ENCODE peak calls at places on chromosomes 6 and 20, in six cellular contexts. G is heart left ventricle, B is psoas muscle, X is SK-N-SH, M is left ventricle myocardium inferior, F is uterus. R is an unnamed sample. For H3K4me1 and H3K36me3, the result is how much of the 10 kb centered on the place peaks cover.

GRCh38 chr6:138774370-138774769 is 801 bp downstream of the CCDC28A start:
- DNase-seq in G (no peak), B (no peak), X (no peak), M (no peak), F (no peak), R (no peak)

GRCh38 chr20:59603176-59603575 is 1.2 kb upstream of the PHACTR3 start:
- DNase-seq in G (no peak), B (no peak), X (no peak), M (no peak), F (no peak), R (no peak)

GRCh38 chr6:29552512-29553051 is 7.0 kb downstream of the UBD start:
- DNase-seq in G (no peak), B (no peak), X (peak), M (no peak), F (no peak), R (peak)

GRCh38 chr6:19691465-19692167 is 145.6 kb upstream of the ID4 start:
- DNase-seq in G (no peak), B (no peak), X (peak), M (no peak), F (no peak), R (no peak)

GRCh38 chr6:168886964-168887363 is 366.7 kb downstream of the THBS2 start:
- DNase-seq in G (no peak), B (no peak), X (no peak), M (no peak), F (no peak), R (no peak)

GRCh38 chr20:47300071-47300470 is 56.4 kb downstream of the ZMYND8 start:
- DNase-seq in G (no peak), B (no peak), X (no peak), M (no peak), F (no peak), R (no peak)

GRCh38 chr6:15079288-15079817 is 166.5 kb upstream of the JARID2 start:
- DNase-seq in G (no peak), B (no peak), X (no peak), M (no peak), F (no peak), R (no peak)

GRCh38 chr6:113458368-113459010 is 398.7 kb upstream of the MARCKS start:
- DNase-seq in G (no peak), B (no peak), X (no peak), M (no peak), F (no peak), R (no peak)

GRCh38 chr20:37309941-37310590 is 20.6 kb downstream of the MANBAL start:
- DNase-seq in G (no peak), B (no peak), X (no peak), M (no peak), F (no peak), R (no peak)

GRCh38 chr20:46673394-46674252 is 15.6 kb downstream of the TP53RK start:
- DNase-seq in G (no peak), B (no peak), X (no peak), M (no peak), F (no peak), R (no peak)

GRCh38 chr20:60057866-60058807 is 99.9 kb downstream of the CDH26 start:
- DNase-seq in G (peak), B (peak), X (no peak), M (peak), F (peak), R (peak)

GRCh38 chr6:140782941-140783340 is 1349.8 kb upstream of the GJE1 start:
- DNase-seq in G (no peak), B (no peak), X (no peak), M (no peak), F (no peak), R (no peak)

GRCh38 chr20:35145141-35145564 is 2.0 kb downstream of the EDEM2 start:
- DNase-seq in G (no peak), B (no peak), X (peak), M (no peak), F (no peak), R (no peak)

GRCh38 chr6:40160826-40161225 is 226.6 kb upstream of the MOCS1 start:
- DNase-seq in G (no peak), B (no peak), X (no peak), M (no peak), F (no peak), R (no peak)

GRCh38 chr20:59242714-59243626 is 57.4 kb upstream of the EDN3 start:
- DNase-seq in G (no peak), B (no peak), X (no peak), M (no peak), F (no peak), R (no peak)

GRCh38 chr6:32182617-32183016 is 1.4 kb downstream of the AGER start:
- DNase-seq in G (no peak), B (no peak), X (no peak), M (no peak), F (no peak), R (no peak)

GRCh38 chr6:53484409-53485280 is 60.3 kb downstream of the GCLC start:
- DNase-seq in G (no peak), B (no peak), X (peak), M (no peak), F (peak), R (no peak)

GRCh38 chr20:52269926-52270325 is 78.3 kb upstream of the ZFP64 start:
- DNase-seq in G (no peak), B (no peak), X (no peak), M (no peak), F (no peak), R (no peak)

GRCh38 chr20:458766-459165 is 3.6 kb downstream of the TBC1D20 start:
- DNase-seq in G (no peak), B (no peak), X (no peak), M (no peak), F (no peak), R (no peak)

GRCh38 chr20:15930324-15931305 is 642.6 kb downstream of the KIF16B start:
- DNase-seq in G (no peak), B (no peak), X (peak), M (no peak), F (no peak), R (no peak)

GRCh38 chr6:56802570-56802969 is 152.3 kb upstream of the BEND6 start:
- DNase-seq in G (no peak), B (no peak), X (no peak), M (no peak), F (no peak), R (no peak)

GRCh38 chr6:133916650-133917151 is 27.8 kb downstream of the TCF21 start:
- DNase-seq in G (peak), B (peak), X (peak), M (peak), F (peak), R (peak)

GRCh38 chr6:80214436-80215022 is 108.1 kb downstream of the BCKDHB start:
- DNase-seq in G (no peak), B (no peak), X (peak), M (peak), F (no peak), R (peak)

GRCh38 chr20:56517641-56518040 is 6.9 kb upstream of the FAM209A start:
- DNase-seq in G (no peak), B (no peak), X (no peak), M (no peak), F (no peak), R (no peak)

GRCh38 chr6:85620308-85620707 is 22.4 kb downstream of the SYNCRIP start:
- DNase-seq in G (no peak), B (no peak), X (no peak), M (no peak), F (no peak), R (no peak)

GRCh38 chr6:96836579-96837137 is 619 bp downstream of the GPR63 start:
- DNase-seq in G (peak), B (no peak), X (peak), M (no peak), F (peak), R (no peak)

DNA sequence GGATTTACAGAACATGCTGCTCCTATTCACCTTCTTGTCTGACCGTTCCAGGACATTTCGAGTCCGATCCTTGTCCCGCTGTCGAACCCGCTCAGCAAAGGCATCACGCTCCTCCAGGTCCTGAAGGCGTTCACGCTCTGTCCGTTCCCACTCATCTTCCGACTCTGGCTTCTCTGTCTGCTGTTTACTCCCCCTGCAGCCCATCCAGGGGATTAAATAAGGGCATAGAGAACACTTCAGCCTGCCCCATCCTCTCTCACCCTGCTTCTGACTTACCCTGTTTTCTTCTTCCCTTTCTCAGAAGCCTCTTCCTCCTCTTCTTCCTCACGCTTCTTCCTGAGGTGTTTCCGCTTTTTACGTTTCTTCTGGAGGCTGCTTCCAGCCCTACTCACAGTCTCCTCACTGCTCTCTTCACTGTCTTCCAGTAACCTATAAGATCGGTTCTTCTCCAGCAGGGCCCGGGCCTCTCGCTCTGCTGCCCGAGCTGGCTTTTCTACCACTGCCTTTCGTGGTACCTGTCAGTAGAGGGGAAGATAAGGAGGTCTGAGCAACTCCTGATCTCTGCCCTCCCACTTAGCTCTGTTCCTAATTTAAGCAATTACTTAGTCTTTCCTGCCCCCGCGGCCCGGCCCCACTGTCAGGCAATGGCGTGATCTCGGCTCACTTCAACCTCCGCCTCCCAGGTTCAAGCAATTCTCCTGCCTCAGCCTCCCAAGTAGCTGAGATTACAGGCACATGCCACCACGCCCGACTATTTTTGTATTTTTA is 1.9 kb downstream of the DHX16 start:
- DNase-seq in G (no peak), B (no peak), X (peak), M (no peak), F (no peak), R (no peak)
- TF ChIP-seq CTCF in G (no peak), B (no peak), X (peak), M (no peak), F (no peak), R (no peak)

DNA sequence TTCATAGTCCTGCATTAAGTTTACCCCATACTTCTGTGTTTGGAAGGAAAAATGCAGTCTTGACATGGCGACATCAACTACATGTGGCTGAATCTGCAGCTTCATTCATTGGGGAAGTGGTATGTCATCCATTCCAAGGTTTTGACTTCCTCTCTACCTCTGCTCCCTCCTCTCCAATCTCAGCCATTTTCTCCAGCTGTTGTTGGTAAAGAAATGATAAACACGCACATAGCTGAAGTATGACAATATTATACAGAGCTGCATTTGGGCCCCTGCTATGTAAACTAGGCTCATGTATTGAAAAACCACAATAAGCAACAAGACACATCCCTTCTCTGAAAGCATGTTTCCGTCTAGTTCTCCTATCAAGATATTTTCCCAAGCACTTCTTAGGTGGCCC is 39.2 kb upstream of the NEDD9 start:
- DNase-seq in G (no peak), B (no peak), X (no peak), M (no peak), F (no peak), R (no peak)
- H3K4me1 ChIP-seq in G (under half), B (under half), X (under half), M (under half), F (under half), R (under half)

DNA sequence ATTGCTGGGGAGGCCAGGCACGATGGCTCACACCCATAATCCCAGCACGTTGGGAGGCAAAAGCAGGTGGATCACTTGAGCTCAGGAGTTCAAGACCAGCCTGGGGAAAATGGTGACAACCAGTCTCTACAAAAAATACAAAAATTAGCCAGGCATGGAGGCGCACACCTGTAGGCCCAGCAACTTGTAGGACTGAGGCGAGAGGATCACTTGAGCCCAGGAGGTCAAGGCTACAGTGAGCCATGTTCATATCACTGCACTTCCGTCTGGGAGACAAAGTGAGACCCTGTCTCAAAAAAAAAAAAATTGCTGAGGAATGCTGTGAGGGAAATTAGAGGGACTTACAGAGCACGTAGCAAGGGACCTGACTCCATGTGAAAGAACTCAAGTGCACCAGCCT is 40.8 kb upstream of the ID1 start:
- DNase-seq in G (no peak), B (no peak), X (no peak), M (no peak), F (no peak), R (no peak)
- H3K36me3 ChIP-seq in G (under half), B (under half), X (under half), M (half or more), F (under half), R (half or more)

GRCh38 chr6:44152109-44152461 is 6.5 kb upstream of the CAPN11 start:
- DNase-seq in G (no peak), B (no peak), X (no peak), M (no peak), F (no peak), R (no peak)
- TF ChIP-seq CTCF in G (no peak), B (no peak), X (no peak), M (peak), F (no peak), R (peak)

DNA sequence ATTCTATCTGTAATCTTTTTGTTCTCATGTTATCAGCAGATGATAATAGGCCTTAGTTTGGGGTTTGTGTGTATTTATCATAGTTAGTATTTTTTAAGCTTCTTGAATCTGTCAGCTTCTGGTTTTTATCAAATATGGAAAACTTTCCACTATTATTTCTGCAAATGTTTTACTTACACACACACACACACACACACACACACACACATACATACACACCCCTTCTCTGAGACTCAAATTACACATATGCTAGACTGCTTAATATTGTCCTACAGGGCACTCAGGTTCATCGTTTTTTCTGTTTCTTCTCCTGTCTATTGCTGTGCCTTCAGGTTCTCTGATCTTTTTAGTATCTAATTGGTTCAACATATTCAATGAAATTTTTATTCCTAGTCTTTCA is 74.5 kb downstream of the RPP40 start:
- DNase-seq in G (no peak), B (no peak), X (no peak), M (no peak), F (no peak), R (no peak)
- H3K4me1 ChIP-seq in G (under half), B (under half), X (under half), M (under half), F (under half), R (under half)

DNA sequence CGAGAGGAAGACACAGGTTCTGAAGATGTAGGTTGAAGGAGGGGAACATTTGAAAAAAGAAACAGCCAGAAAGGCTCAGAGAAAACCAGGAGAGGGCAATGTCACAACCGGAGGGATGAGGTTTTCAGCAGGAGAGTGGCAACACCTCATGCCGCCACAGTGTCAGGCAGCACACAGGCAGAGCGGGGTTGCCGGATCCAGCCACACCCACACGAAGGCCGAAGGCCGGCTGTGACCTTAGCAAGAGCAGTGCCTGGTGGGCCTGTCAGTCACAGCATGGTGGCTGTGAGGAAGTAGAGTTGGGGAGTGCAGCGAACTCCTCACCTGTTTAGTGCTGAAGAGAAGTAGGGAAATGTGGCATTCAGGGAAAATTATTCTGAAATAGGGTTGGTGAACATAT is 14.0 kb downstream of the HDDC2 start:
- DNase-seq in G (no peak), B (no peak), X (no peak), M (no peak), F (no peak), R (no peak)
- H3K36me3 ChIP-seq in G (under half), B (under half), X (under half), M (half or more), F (under half), R (under half)

GRCh38 chr20:33914871-33915270 is 78.8 kb upstream of the RALY start:
- DNase-seq in G (no peak), B (no peak), X (no peak), M (no peak), F (no peak), R (no peak)
- TF ChIP-seq CTCF in G (no peak), B (no peak), X (no peak), M (no peak), F (no peak), R (no peak)

GRCh38 chr20:45266977-45267376 is 12.6 kb upstream of the SLPI start:
- DNase-seq in G (no peak), B (no peak), X (no peak), M (no peak), F (no peak), R (no peak)
- H3K4me1 ChIP-seq in G (under half), B (under half), X (under half), M (under half), F (under half), R (under half)